ENCODE peak calls at places on chromosome 5, in ten cellular contexts. One of them, this sample, is unnamed.

GRCh38 chr5:66209350-66209749 is 65.2 kb downstream of the SREK1 start:
- DNase-seq in left ventricle myocardium inferior: no peak
- DNase-seq in cardiac muscle cell: no peak
- DNase-seq in colonic mucosa: no peak
- DNase-seq in CD4-positive, CD25-positive, alpha-beta regulatory T cell: no peak
- DNase-seq in fibroblast of lung: no peak
- DNase-seq in psoas muscle: no peak
- DNase-seq in K562: no peak
- DNase-seq in naive thymus-derived CD4-positive, alpha-beta T cell: no peak
- DNase-seq in PC-9: peak; percentile 98
- DNase-seq in this sample: peak; percentile 15

GRCh38 chr5:57824047-57824446 is 341.4 kb upstream of the ACTBL2 start:
- DNase-seq in naive thymus-derived CD4-positive, alpha-beta T cell: no peak
- DNase-seq in left ventricle myocardium inferior: no peak
- DNase-seq in K562: no peak
- DNase-seq in psoas muscle: no peak
- DNase-seq in CD4-positive, CD25-positive, alpha-beta regulatory T cell: no peak
- DNase-seq in PC-9: peak; percentile 77
- DNase-seq in fibroblast of lung: no peak
- DNase-seq in cardiac muscle cell: no peak
- DNase-seq in colonic mucosa: no peak
- DNase-seq in this sample: peak; percentile 78

GRCh38 chr5:173963107-173963506 is 25.9 kb upstream of the C5orf47 start:
- DNase-seq in colonic mucosa: no peak
- DNase-seq in naive thymus-derived CD4-positive, alpha-beta T cell: no peak
- DNase-seq in cardiac muscle cell: peak; percentile 43
- DNase-seq in psoas muscle: no peak
- DNase-seq in CD4-positive, CD25-positive, alpha-beta regulatory T cell: no peak
- DNase-seq in K562: no peak
- DNase-seq in left ventricle myocardium inferior: no peak
- DNase-seq in fibroblast of lung: peak; percentile 43
- DNase-seq in PC-9: peak; percentile 63
- DNase-seq in this sample: peak; percentile 66

GRCh38 chr5:167582263-167582662 is 709.2 kb upstream of the WWC1 start:
- DNase-seq in colonic mucosa: no peak
- DNase-seq in cardiac muscle cell: peak; percentile 52
- DNase-seq in naive thymus-derived CD4-positive, alpha-beta T cell: no peak
- DNase-seq in CD4-positive, CD25-positive, alpha-beta regulatory T cell: no peak
- DNase-seq in left ventricle myocardium inferior: no peak
- DNase-seq in psoas muscle: no peak
- DNase-seq in PC-9: no peak
- DNase-seq in fibroblast of lung: peak; percentile 40
- DNase-seq in K562: no peak
- DNase-seq in this sample: no peak

GRCh38 chr5:172173771-172174170 is 14.3 kb downstream of the STK10 start:
- DNase-seq in PC-9: no peak
- DNase-seq in fibroblast of lung: peak; percentile 68
- DNase-seq in left ventricle myocardium inferior: no peak
- DNase-seq in colonic mucosa: no peak
- DNase-seq in psoas muscle: no peak
- DNase-seq in cardiac muscle cell: peak; percentile 67
- DNase-seq in naive thymus-derived CD4-positive, alpha-beta T cell: peak; percentile 27
- DNase-seq in CD4-positive, CD25-positive, alpha-beta regulatory T cell: peak; percentile 57
- DNase-seq in K562: no peak
- DNase-seq in this sample: no peak

GRCh38 chr5:9714187-9714586 is 84.0 kb upstream of the TAS2R1 start:
- DNase-seq in colonic mucosa: no peak
- DNase-seq in cardiac muscle cell: no peak
- DNase-seq in K562: no peak
- DNase-seq in psoas muscle: no peak
- DNase-seq in fibroblast of lung: peak; percentile 12
- DNase-seq in naive thymus-derived CD4-positive, alpha-beta T cell: no peak
- DNase-seq in left ventricle myocardium inferior: no peak
- DNase-seq in CD4-positive, CD25-positive, alpha-beta regulatory T cell: no peak
- DNase-seq in PC-9: no peak
- DNase-seq in this sample: no peak

GRCh38 chr5:141868541-141868940 is 9.7 kb downstream of the PCDH1 start:
- DNase-seq in left ventricle myocardium inferior: no peak
- DNase-seq in PC-9: no peak
- DNase-seq in CD4-positive, CD25-positive, alpha-beta regulatory T cell: no peak
- DNase-seq in cardiac muscle cell: no peak
- DNase-seq in K562: no peak
- DNase-seq in psoas muscle: no peak
- DNase-seq in naive thymus-derived CD4-positive, alpha-beta T cell: no peak
- DNase-seq in colonic mucosa: peak; percentile 19
- DNase-seq in fibroblast of lung: no peak
- DNase-seq in this sample: no peak

GRCh38 chr5:171600736-171601265 is 181.4 kb downstream of the FGF18 start:
- DNase-seq in K562: no peak
- DNase-seq in fibroblast of lung: peak; percentile 42
- DNase-seq in naive thymus-derived CD4-positive, alpha-beta T cell: no peak
- DNase-seq in colonic mucosa: no peak
- DNase-seq in PC-9: no peak
- DNase-seq in psoas muscle: peak; percentile 59
- DNase-seq in CD4-positive, CD25-positive, alpha-beta regulatory T cell: no peak
- DNase-seq in left ventricle myocardium inferior: peak; percentile 42
- DNase-seq in cardiac muscle cell: peak; percentile 51
- DNase-seq in this sample: peak; percentile 43

DNA sequence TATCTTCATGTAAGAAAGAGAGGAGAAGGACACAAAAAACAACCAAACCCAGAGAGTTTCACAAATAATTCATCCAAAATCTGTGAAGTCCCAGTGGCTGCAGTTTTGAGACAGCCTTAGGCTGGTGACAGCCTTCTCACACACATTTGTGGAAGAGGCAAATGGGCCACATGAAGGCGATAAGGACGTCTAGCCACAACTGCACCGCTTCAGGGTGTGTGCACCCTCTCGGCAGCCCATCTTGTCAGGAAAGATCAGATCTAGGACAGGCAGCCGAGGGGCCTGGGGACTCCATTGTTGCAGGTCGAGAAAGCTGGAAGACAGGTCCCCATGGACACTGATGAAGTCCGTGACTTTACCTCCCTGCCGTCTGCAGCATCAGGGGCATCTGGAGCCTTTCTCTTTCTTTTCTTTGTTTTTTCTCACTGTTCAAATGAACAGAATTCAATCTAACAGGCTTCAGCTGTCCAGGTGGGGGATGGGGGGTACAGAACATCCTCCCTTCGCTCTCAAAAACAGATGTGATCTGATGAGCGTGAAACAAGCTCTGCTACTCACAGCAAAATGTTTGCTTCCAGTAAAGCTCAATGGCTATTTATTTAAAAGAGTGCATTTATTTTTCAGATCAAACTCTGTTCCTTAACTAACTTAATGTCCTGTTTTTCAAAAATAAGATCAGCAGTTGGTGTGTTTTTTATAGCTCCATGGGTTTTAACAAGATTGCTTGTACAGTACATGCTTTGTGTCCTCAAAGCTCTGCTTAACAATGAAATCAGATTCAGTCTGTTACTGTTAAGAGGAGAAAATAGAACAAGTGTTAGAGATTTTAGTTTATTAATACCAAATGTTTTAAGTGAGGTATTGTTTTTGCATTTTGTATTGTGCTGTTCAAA is 111.9 kb upstream of the OTULINL start:
- DNase-seq in naive thymus-derived CD4-positive, alpha-beta T cell: no peak
- DNase-seq in PC-9: no peak
- DNase-seq in psoas muscle: no peak
- DNase-seq in fibroblast of lung: no peak
- DNase-seq in left ventricle myocardium inferior: no peak
- DNase-seq in colonic mucosa: no peak
- DNase-seq in CD4-positive, CD25-positive, alpha-beta regulatory T cell: no peak
- DNase-seq in cardiac muscle cell: no peak
- DNase-seq in K562: no peak
- DNase-seq in this sample: no peak
- H3K36me3 ChIP-seq in naive thymus-derived CD4-positive, alpha-beta T cell: no peaks in the 10 kb centered on the region
- H3K36me3 ChIP-seq in PC-9: peaks cover 21% of the 10 kb centered on the region
- H3K36me3 ChIP-seq in psoas muscle: peaks cover 3% of the 10 kb centered on the region
- H3K36me3 ChIP-seq in fibroblast of lung: peaks cover 35% of the 10 kb centered on the region
- H3K36me3 ChIP-seq in left ventricle myocardium inferior: peaks cover 79% of the 10 kb centered on the region
- H3K36me3 ChIP-seq in colonic mucosa: no peaks in the 10 kb centered on the region
- H3K36me3 ChIP-seq in CD4-positive, CD25-positive, alpha-beta regulatory T cell: no peaks in the 10 kb centered on the region
- H3K36me3 ChIP-seq in cardiac muscle cell: peaks cover 20% of the 10 kb centered on the region
- H3K36me3 ChIP-seq in K562: no peaks in the 10 kb centered on the region
- H3K36me3 ChIP-seq in this sample: peaks cover 100% of the 10 kb centered on the region

DNA sequence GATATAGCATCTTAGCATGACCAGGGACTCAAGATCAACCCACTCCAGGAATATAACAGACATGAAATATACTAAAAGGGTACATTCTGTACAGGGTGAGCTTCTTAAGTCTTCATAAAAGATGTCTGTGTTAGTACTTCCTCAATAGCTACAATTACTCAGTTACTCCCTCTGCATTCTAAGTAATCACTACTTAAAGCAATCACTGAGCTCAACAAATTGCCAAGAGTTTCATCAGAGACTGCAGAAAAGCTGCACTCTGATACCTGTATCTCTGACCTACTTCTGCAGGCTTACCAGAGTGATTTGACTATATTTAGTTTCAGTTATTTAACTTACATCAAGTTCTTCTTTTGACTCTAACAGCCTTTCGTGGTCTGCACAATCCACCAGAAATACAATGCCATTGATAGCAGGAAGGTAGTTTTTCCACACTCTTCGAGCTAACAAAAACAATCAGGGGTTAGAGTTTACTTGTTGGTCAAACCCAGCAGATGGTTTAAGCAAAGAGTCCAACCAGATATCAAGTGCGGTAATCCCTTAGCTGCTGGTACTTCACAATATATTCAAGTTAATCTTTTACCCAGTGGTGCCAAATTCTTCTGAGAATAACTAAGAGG is 23.3 kb downstream of the SAR1B start:
- DNase-seq in left ventricle myocardium inferior: no peak
- DNase-seq in psoas muscle: no peak
- DNase-seq in CD4-positive, CD25-positive, alpha-beta regulatory T cell: peak; percentile 64
- DNase-seq in PC-9: no peak
- DNase-seq in K562: no peak
- DNase-seq in naive thymus-derived CD4-positive, alpha-beta T cell: no peak
- DNase-seq in fibroblast of lung: peak; percentile 41
- DNase-seq in cardiac muscle cell: no peak
- DNase-seq in colonic mucosa: peak; percentile 6
- DNase-seq in this sample: no peak
- H3K36me3 ChIP-seq in left ventricle myocardium inferior: peaks cover 92% of the 10 kb centered on the region
- H3K36me3 ChIP-seq in psoas muscle: peaks cover 5% of the 10 kb centered on the region
- H3K36me3 ChIP-seq in CD4-positive, CD25-positive, alpha-beta regulatory T cell: peaks cover 73% of the 10 kb centered on the region
- H3K36me3 ChIP-seq in PC-9: peaks cover 36% of the 10 kb centered on the region
- H3K36me3 ChIP-seq in K562: peaks cover 81% of the 10 kb centered on the region
- H3K36me3 ChIP-seq in naive thymus-derived CD4-positive, alpha-beta T cell: peaks cover 13% of the 10 kb centered on the region
- H3K36me3 ChIP-seq in fibroblast of lung: peaks cover 12% of the 10 kb centered on the region
- H3K36me3 ChIP-seq in cardiac muscle cell: peaks cover 64% of the 10 kb centered on the region
- H3K36me3 ChIP-seq in colonic mucosa: peaks cover 1% of the 10 kb centered on the region
- H3K36me3 ChIP-seq in this sample: peaks cover 86% of the 10 kb centered on the region

GRCh38 chr5:5373351-5374033 is 49.0 kb upstream of the ICE1 start:
- DNase-seq in colonic mucosa: no peak
- DNase-seq in left ventricle myocardium inferior: no peak
- DNase-seq in psoas muscle: peak; percentile 62
- DNase-seq in fibroblast of lung: no peak
- DNase-seq in CD4-positive, CD25-positive, alpha-beta regulatory T cell: no peak
- DNase-seq in PC-9: no peak
- DNase-seq in naive thymus-derived CD4-positive, alpha-beta T cell: no peak
- DNase-seq in cardiac muscle cell: peak; percentile 3
- DNase-seq in K562: peak; percentile 36
- DNase-seq in this sample: no peak

GRCh38 chr5:5374034-5374715 is 48.3 kb upstream of the ICE1 start:
- DNase-seq in colonic mucosa: no peak
- DNase-seq in psoas muscle: no peak
- DNase-seq in fibroblast of lung: no peak
- DNase-seq in PC-9: no peak
- DNase-seq in K562: no peak
- DNase-seq in left ventricle myocardium inferior: no peak
- DNase-seq in naive thymus-derived CD4-positive, alpha-beta T cell: no peak
- DNase-seq in CD4-positive, CD25-positive, alpha-beta regulatory T cell: no peak
- DNase-seq in cardiac muscle cell: peak; percentile 10
- DNase-seq in this sample: peak; percentile 87

GRCh38 chr5:5371943-5372342 is 50.5 kb upstream of the ICE1 start:
- DNase-seq in PC-9: no peak
- DNase-seq in left ventricle myocardium inferior: no peak
- DNase-seq in naive thymus-derived CD4-positive, alpha-beta T cell: no peak
- DNase-seq in CD4-positive, CD25-positive, alpha-beta regulatory T cell: no peak
- DNase-seq in psoas muscle: no peak
- DNase-seq in fibroblast of lung: no peak
- DNase-seq in colonic mucosa: no peak
- DNase-seq in cardiac muscle cell: no peak
- DNase-seq in K562: no peak
- DNase-seq in this sample: no peak

GRCh38 chr5:5372511-5372910 is 50.0 kb upstream of the ICE1 start:
- DNase-seq in colonic mucosa: no peak
- DNase-seq in psoas muscle: no peak
- DNase-seq in naive thymus-derived CD4-positive, alpha-beta T cell: no peak
- DNase-seq in PC-9: no peak
- DNase-seq in fibroblast of lung: no peak
- DNase-seq in left ventricle myocardium inferior: no peak
- DNase-seq in cardiac muscle cell: no peak
- DNase-seq in CD4-positive, CD25-positive, alpha-beta regulatory T cell: no peak
- DNase-seq in K562: no peak
- DNase-seq in this sample: no peak

GRCh38 chr5:5372930-5373329 is 49.5 kb upstream of the ICE1 start:
- DNase-seq in PC-9: no peak
- DNase-seq in cardiac muscle cell: no peak
- DNase-seq in naive thymus-derived CD4-positive, alpha-beta T cell: no peak
- DNase-seq in K562: no peak
- DNase-seq in psoas muscle: no peak
- DNase-seq in colonic mucosa: no peak
- DNase-seq in left ventricle myocardium inferior: no peak
- DNase-seq in CD4-positive, CD25-positive, alpha-beta regulatory T cell: no peak
- DNase-seq in fibroblast of lung: no peak
- DNase-seq in this sample: no peak
- H3K36me3 ChIP-seq in PC-9: no peaks in the 10 kb centered on the region
- H3K36me3 ChIP-seq in cardiac muscle cell: no peaks in the 10 kb centered on the region
- H3K36me3 ChIP-seq in naive thymus-derived CD4-positive, alpha-beta T cell: no peaks in the 10 kb centered on the region
- H3K36me3 ChIP-seq in K562: no peaks in the 10 kb centered on the region
- H3K36me3 ChIP-seq in psoas muscle: no peaks in the 10 kb centered on the region
- H3K36me3 ChIP-seq in colonic mucosa: no peaks in the 10 kb centered on the region
- H3K36me3 ChIP-seq in left ventricle myocardium inferior: no peaks in the 10 kb centered on the region
- H3K36me3 ChIP-seq in CD4-positive, CD25-positive, alpha-beta regulatory T cell: no peaks in the 10 kb centered on the region
- H3K36me3 ChIP-seq in fibroblast of lung: no peaks in the 10 kb centered on the region
- H3K36me3 ChIP-seq in this sample: no peaks in the 10 kb centered on the region

GRCh38 chr5:87390576-87391199 is 22.0 kb downstream of the CCNH start:
- DNase-seq in PC-9: no peak
- DNase-seq in colonic mucosa: no peak
- DNase-seq in fibroblast of lung: peak; percentile 14
- DNase-seq in cardiac muscle cell: peak; percentile 25
- DNase-seq in naive thymus-derived CD4-positive, alpha-beta T cell: no peak
- DNase-seq in K562: no peak
- DNase-seq in CD4-positive, CD25-positive, alpha-beta regulatory T cell: no peak
- DNase-seq in left ventricle myocardium inferior: no peak
- DNase-seq in psoas muscle: no peak
- DNase-seq in this sample: no peak

GRCh38 chr5:87388129-87388528 is 24.6 kb downstream of the CCNH start:
- DNase-seq in cardiac muscle cell: no peak
- DNase-seq in naive thymus-derived CD4-positive, alpha-beta T cell: no peak
- DNase-seq in psoas muscle: no peak
- DNase-seq in PC-9: no peak
- DNase-seq in left ventricle myocardium inferior: no peak
- DNase-seq in CD4-positive, CD25-positive, alpha-beta regulatory T cell: no peak
- DNase-seq in K562: no peak
- DNase-seq in colonic mucosa: no peak
- DNase-seq in fibroblast of lung: no peak
- DNase-seq in this sample: no peak

GRCh38 chr5:87392170-87392569 is 20.6 kb downstream of the CCNH start:
- DNase-seq in cardiac muscle cell: no peak
- DNase-seq in naive thymus-derived CD4-positive, alpha-beta T cell: no peak
- DNase-seq in PC-9: no peak
- DNase-seq in CD4-positive, CD25-positive, alpha-beta regulatory T cell: no peak
- DNase-seq in fibroblast of lung: no peak
- DNase-seq in psoas muscle: no peak
- DNase-seq in colonic mucosa: no peak
- DNase-seq in K562: no peak
- DNase-seq in left ventricle myocardium inferior: no peak
- DNase-seq in this sample: no peak

GRCh38 chr5:87389635-87390034 is 23.1 kb downstream of the CCNH start:
- DNase-seq in K562: no peak
- DNase-seq in colonic mucosa: no peak
- DNase-seq in psoas muscle: no peak
- DNase-seq in cardiac muscle cell: no peak
- DNase-seq in naive thymus-derived CD4-positive, alpha-beta T cell: no peak
- DNase-seq in fibroblast of lung: no peak
- DNase-seq in left ventricle myocardium inferior: no peak
- DNase-seq in PC-9: no peak
- DNase-seq in CD4-positive, CD25-positive, alpha-beta regulatory T cell: no peak
- DNase-seq in this sample: no peak

GRCh38 chr5:87390075-87390474 is 22.7 kb downstream of the CCNH start:
- DNase-seq in PC-9: no peak
- DNase-seq in psoas muscle: no peak
- DNase-seq in left ventricle myocardium inferior: no peak
- DNase-seq in naive thymus-derived CD4-positive, alpha-beta T cell: no peak
- DNase-seq in fibroblast of lung: no peak
- DNase-seq in CD4-positive, CD25-positive, alpha-beta regulatory T cell: no peak
- DNase-seq in colonic mucosa: no peak
- DNase-seq in cardiac muscle cell: no peak
- DNase-seq in K562: no peak
- DNase-seq in this sample: no peak
- H3K36me3 ChIP-seq in PC-9: peaks cover 66% of the 10 kb centered on the region
- H3K36me3 ChIP-seq in psoas muscle: peaks cover 17% of the 10 kb centered on the region
- H3K36me3 ChIP-seq in left ventricle myocardium inferior: peaks cover 77% of the 10 kb centered on the region
- H3K36me3 ChIP-seq in naive thymus-derived CD4-positive, alpha-beta T cell: peaks cover 25% of the 10 kb centered on the region
- H3K36me3 ChIP-seq in fibroblast of lung: peaks cover 6% of the 10 kb centered on the region
- H3K36me3 ChIP-seq in CD4-positive, CD25-positive, alpha-beta regulatory T cell: peaks cover 91% of the 10 kb centered on the region
- H3K36me3 ChIP-seq in colonic mucosa: peaks cover 14% of the 10 kb centered on the region
- H3K36me3 ChIP-seq in cardiac muscle cell: peaks cover 75% of the 10 kb centered on the region
- H3K36me3 ChIP-seq in K562: peaks cover 99% of the 10 kb centered on the region
- H3K36me3 ChIP-seq in this sample: peaks cover 97% of the 10 kb centered on the region

This sample was measured in MG63.